ENCODE peak calls at places on chromosomes 13 and 19, in nine cellular contexts. Z, S, U, P, O, G, A, H and I are unnamed samples.
A peak's percentile ranks its signal among the peaks of the same experiment; 100 is the strongest.

GRCh38 chr13:95626768-95627167 is 17.7 kb downstream of the DZIP1 start:
- DNase-seq in Z (no peak), O (no peak), U (no peak), G (no peak), A (no peak), H (no peak), S (no peak), P (no peak), I (no peak)

GRCh38 chr19:48837081-48837524 is 812 bp upstream of the HSD17B14 start:
- DNase-seq in S (peak; percentile 78), U (peak; percentile 84), A (peak; percentile 62), G (peak; percentile 94), O (peak; percentile 81), Z (peak; percentile 49), H (peak; percentile 62), P (peak; percentile 93), I (peak; percentile 81)

GRCh38 chr19:1874554-1875185 is 10.6 kb downstream of the ABHD17A start:
- DNase-seq in H (no peak), A (no peak), G (no peak), S (no peak), Z (no peak), O (no peak), P (no peak), U (no peak), I (no peak)

GRCh38 chr13:26051231-26052135 is at the start of gene SHISA2:
- DNase-seq in A (no peak), G (no peak), P (no peak), O (peak; percentile 36), Z (peak; percentile 41), H (no peak), S (peak; percentile 31), U (peak; percentile 37), I (peak; percentile 27)

GRCh38 chr13:110157718-110158117 is 149.2 kb downstream of the COL4A1 start:
- DNase-seq in A (no peak), Z (peak; percentile 27), P (no peak), U (no peak), S (no peak), H (no peak), O (no peak), G (no peak), I (no peak)

GRCh38 chr13:94419304-94419943 is 60.1 kb downstream of the DCT start:
- DNase-seq in H (no peak), P (no peak), Z (no peak), U (no peak), G (no peak), S (peak; percentile 86), A (no peak), O (no peak), I (no peak)

GRCh38 chr19:1449467-1450442 is at the start of gene APC2:
- DNase-seq in A (no peak), P (no peak), O (no peak), H (no peak), S (peak; percentile 44), U (no peak), G (no peak), Z (no peak), I (no peak)

GRCh38 chr13:73715114-73715909 is 418.9 kb downstream of the KLF12 start:
- DNase-seq in A (no peak), S (no peak), G (no peak), O (no peak), P (no peak), U (no peak), H (peak; percentile 40), Z (no peak), I (no peak)

GRCh38 chr13:29883941-29884518 is 33.6 kb upstream of the UBL3 start:
- DNase-seq in O (no peak), A (no peak), H (no peak), G (no peak), S (peak; percentile 27), U (no peak), P (no peak), Z (no peak), I (no peak)

DNA sequence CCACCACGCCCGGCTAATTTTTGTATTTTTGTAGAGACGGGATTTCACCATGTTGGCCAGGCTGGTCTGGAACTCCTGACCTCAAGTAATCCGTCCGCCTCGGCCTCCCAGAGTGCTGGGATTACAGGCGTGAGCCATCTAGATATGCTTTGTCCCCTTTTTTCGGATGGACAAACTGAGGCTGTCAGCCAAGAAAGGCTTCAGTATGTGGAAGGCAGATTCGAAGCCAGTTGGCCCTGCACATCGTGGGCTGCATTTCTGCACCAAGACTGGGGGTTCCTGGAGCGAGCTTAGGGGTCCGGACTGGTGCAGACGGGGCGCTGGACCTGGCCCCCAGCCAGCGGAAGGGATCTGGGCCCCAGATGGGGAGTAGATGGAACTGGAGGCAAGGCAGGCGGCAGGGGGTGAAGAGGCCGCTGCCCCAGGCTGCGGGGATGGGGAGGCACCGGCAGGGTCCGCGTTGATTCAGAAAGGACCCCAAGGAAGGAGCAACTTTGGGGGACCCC is 9.7 kb upstream of the JUND start:
- DNase-seq in Z (no peak), U (peak; percentile 40), H (no peak), S (no peak), G (no peak), O (peak; percentile 50), A (no peak), P (peak; percentile 65), I (peak; percentile 23)
- TF ChIP-seq CTCF in Z (no peak), U (no peak), H (no peak), S (no peak), G (no peak), O (no peak), A (no peak), P (no peak), I (no peak)

GRCh38 chr19:52171321-52172169 is at the start of gene ZNF836:
- DNase-seq in Z (peak; percentile 93), G (peak; percentile 96), H (peak; percentile 85), U (peak; percentile 90), S (peak; percentile 59), A (peak; percentile 89), O (peak; percentile 92), P (peak; percentile 92), I (peak; percentile 92)

GRCh38 chr19:52172347-52172746 is 926 bp upstream of the ZNF836 start:
- DNase-seq in P (no peak), U (no peak), Z (no peak), A (no peak), H (no peak), G (no peak), S (no peak), O (no peak), I (no peak)

GRCh38 chr19:52170304-52170703 is 1.1 kb downstream of the ZNF836 start:
- DNase-seq in P (no peak), O (no peak), G (no peak), U (no peak), Z (no peak), A (no peak), H (no peak), S (no peak), I (no peak)

GRCh38 chr19:52176574-52176973 is 5.2 kb upstream of the ZNF836 start:
- DNase-seq in U (no peak), H (no peak), Z (no peak), P (no peak), G (no peak), A (no peak), O (no peak), S (no peak), I (no peak)

DNA sequence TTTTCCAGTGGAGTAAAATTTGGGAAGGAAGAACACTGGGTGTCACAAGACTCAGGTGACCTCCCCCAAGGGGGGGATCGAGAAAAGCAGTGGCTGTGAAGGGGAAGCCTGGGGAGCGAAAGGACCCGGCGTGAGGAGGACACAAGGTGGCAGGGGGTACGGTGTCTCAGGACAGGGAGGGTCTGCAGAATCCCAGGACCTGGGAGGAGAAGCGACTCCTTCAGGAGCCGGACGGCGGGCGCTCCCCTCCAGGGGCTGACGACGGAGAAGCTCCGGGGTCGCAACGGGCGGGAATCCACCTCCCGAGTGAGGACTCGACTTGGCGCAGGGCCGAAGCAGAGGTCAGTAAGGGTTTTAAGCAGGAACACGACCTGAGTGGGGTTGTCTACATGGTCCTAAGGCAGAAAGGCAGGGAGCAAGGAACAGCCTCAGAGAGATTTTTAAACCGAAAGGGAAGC is 529 bp downstream of the ZNF836 start:
- DNase-seq in S (no peak), H (no peak), P (peak; percentile 29), A (no peak), O (peak; percentile 22), G (peak; percentile 84), Z (peak; percentile 25), U (peak; percentile 31), I (peak; percentile 20)
- H3K27ac ChIP-seq in S (peak overlapping the region; percentile 68), H (peak overlapping the region; percentile 82), P (peak overlapping the region; percentile 87), A (peak overlapping the region; percentile 83), O (peak overlapping the region; percentile 90), G (peak overlapping the region; percentile 91), Z (peak overlapping the region; percentile 48), U (peak overlapping the region; percentile 71), I (peak overlapping the region; percentile 89)

GRCh38 chr13:28204043-28204442 is 65.7 kb downstream of the PAN3 start:
- DNase-seq in H (no peak), O (no peak), G (no peak), S (no peak), U (no peak), P (no peak), Z (no peak), A (no peak), I (no peak)
- TF ChIP-seq CTCF in H (no peak), O (no peak), G (no peak), S (no peak), U (no peak), P (no peak), Z (no peak), A (no peak), I (no peak)

GRCh38 chr19:41868120-41868988 is 8.3 kb downstream of the RPS19 start:
- DNase-seq in H (no peak), U (no peak), Z (no peak), O (no peak), A (no peak), P (no peak), S (no peak), G (no peak), I (no peak)

GRCh38 chr19:41871573-41872383 is 5.3 kb upstream of the CD79A start:
- DNase-seq in P (no peak), A (no peak), U (no peak), O (no peak), G (peak; percentile 90), Z (no peak), S (no peak), H (no peak), I (peak; percentile 23)

GRCh38 chr19:41868989-41869300 is 8.1 kb upstream of the CD79A start:
- DNase-seq in A (no peak), P (no peak), H (no peak), G (no peak), S (no peak), O (no peak), Z (no peak), U (no peak), I (no peak)

GRCh38 chr19:41870401-41870873 is 6.6 kb upstream of the CD79A start:
- DNase-seq in S (peak; percentile 61), H (no peak), A (no peak), U (no peak), G (no peak), O (no peak), P (no peak), Z (no peak), I (no peak)

DNA sequence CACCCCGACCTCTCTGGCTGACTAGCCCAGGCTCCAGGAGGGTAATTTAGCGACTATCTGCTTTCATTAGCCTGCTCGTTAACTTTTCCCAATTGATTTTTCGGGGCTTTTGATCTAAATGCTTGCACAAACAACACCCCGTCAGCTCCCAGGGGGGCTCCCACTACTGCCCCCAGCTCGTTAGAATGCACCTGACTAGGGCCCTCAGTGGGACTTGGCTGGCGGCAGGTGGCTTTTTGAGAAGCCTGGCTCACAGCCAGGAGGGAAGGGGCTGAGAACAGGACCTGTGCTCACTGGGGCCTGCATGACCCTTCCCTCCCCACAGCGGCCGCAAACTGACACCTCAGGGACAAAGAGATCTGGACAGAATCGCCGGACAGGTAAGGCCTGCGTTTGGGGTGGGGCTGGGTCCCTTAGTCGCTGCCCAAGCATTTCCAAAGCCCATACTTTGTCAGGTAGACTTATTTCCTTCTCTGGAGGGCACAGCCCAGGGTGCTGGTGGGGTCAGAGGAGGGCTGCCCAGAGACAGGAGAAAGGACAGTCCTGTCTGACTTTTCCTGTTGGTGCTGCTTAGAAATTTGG is 7.6 kb upstream of the CD79A start:
- DNase-seq in Z (no peak), G (no peak), P (no peak), O (no peak), A (no peak), H (no peak), U (no peak), S (no peak), I (no peak)
- H3K27ac ChIP-seq in Z (no peak overlapping the region), G (peak overlapping the region; percentile 93), P (no peak overlapping the region), O (no peak overlapping the region), A (no peak overlapping the region), H (peak overlapping the region; percentile 66), U (no peak overlapping the region), S (no peak overlapping the region), I (peak overlapping the region; percentile 63)